ENCODE peak calls at places on chromosome 12, in ten cellular contexts. O is K562, P is breast epithelium, A is A549, J is transverse colon, Y is tibial nerve, V is HCT116, F is uterus, W is right lobe of liver, D is upper lobe of left lung. X is an unnamed sample.
A peak's percentile ranks its signal among the peaks of the same experiment; 100 is the strongest.

GRCh38 chr12:1635656-1636055 is 6.6 kb downstream of the WNT5B start:
- DNase-seq in P (no peak), Y (no peak), V (no peak), A (no peak), F (no peak), D (no peak), J (no peak), O (no peak), W (no peak), X (no peak)

GRCh38 chr12:19530631-19531020 is 91.3 kb downstream of the AEBP2 start:
- DNase-seq in Y (no peak), V (no peak), O (no peak), W (no peak), F (no peak), A (no peak), J (no peak), D (no peak), P (no peak), X (no peak)

GRCh38 chr12:113935459-113935858 is 30.7 kb downstream of the RBM19 start:
- DNase-seq in P (no peak), O (no peak), F (no peak), A (no peak), Y (no peak), V (no peak), J (no peak), D (no peak), W (no peak), X (no peak)

GRCh38 chr12:131831021-131831571 is 2.9 kb downstream of the MMP17 start:
- DNase-seq in Y (no peak), P (no peak), A (peak; percentile 63), J (no peak), F (no peak), O (no peak), D (no peak), V (no peak), W (peak; percentile 21), X (no peak)

GRCh38 chr12:7859552-7859951 is 13.2 kb downstream of the SLC2A14 start:
- DNase-seq in D (no peak), J (no peak), F (no peak), W (no peak), O (no peak), Y (no peak), V (no peak), P (no peak), A (no peak), X (no peak)

GRCh38 chr12:50246873-50247612 is 36.3 kb downstream of the LIMA1 start:
- DNase-seq in A (peak; percentile 86), D (peak; percentile 53), W (peak; percentile 65), O (peak; percentile 73), J (peak; percentile 88), V (peak; percentile 99), P (no peak), Y (peak; percentile 78), F (peak; percentile 88), X (peak; percentile 80)

GRCh38 chr12:70741266-70741665 is 104.0 kb upstream of the PTPRB start:
- DNase-seq in Y (no peak), A (no peak), V (no peak), O (no peak), J (peak; percentile 39), W (no peak), F (no peak), P (no peak), D (no peak), X (no peak)

GRCh38 chr12:122363782-122364181 is 58.7 kb downstream of the CLIP1 start:
- DNase-seq in J (no peak), A (no peak), P (no peak), D (no peak), V (no peak), F (no peak), W (peak; percentile 38), Y (peak; percentile 26), O (no peak), X (no peak)

GRCh38 chr12:26122681-26123481 is 2.0 kb downstream of the BHLHE41 start:
- DNase-seq in D (peak; percentile 34), Y (peak; percentile 77), F (peak; percentile 79), W (peak; percentile 45), J (peak; percentile 75), P (peak; percentile 62), O (no peak), V (no peak), A (peak; percentile 70), X (peak; percentile 55)

GRCh38 chr12:124053855-124054254 is 80.8 kb downstream of the ZNF664 start:
- DNase-seq in V (peak; percentile 12), P (no peak), A (peak; percentile 73), F (peak; percentile 69), Y (peak; percentile 33), D (peak; percentile 72), J (peak; percentile 36), O (peak; percentile 25), W (no peak), X (peak; percentile 62)

GRCh38 chr12:56947633-56948535 is 9.5 kb downstream of the RDH16 start:
- DNase-seq in P (no peak), V (peak; percentile 8), A (peak; percentile 54), Y (no peak), J (no peak), O (no peak), D (no peak), F (no peak), W (no peak), X (no peak)

GRCh38 chr12:113112043-113112899 is 23.3 kb downstream of the RASAL1 start:
- DNase-seq in W (no peak), J (no peak), P (no peak), V (no peak), A (no peak), F (no peak), O (no peak), D (no peak), Y (no peak), X (no peak)

GRCh38 chr12:109728921-109729836 is 15.6 kb downstream of the FAM222A start:
- DNase-seq in P (no peak), W (no peak), V (no peak), A (no peak), Y (peak; percentile 2), O (no peak), D (no peak), F (no peak), J (no peak), X (no peak)

GRCh38 chr12:4858385-4858784 is 51.3 kb upstream of the KCNA1 start:
- DNase-seq in W (peak; percentile 60), V (no peak), D (peak; percentile 36), P (no peak), F (no peak), J (no peak), Y (no peak), A (no peak), O (no peak), X (no peak)

GRCh38 chr12:58537278-58537677 is 383.0 kb downstream of the LRIG3 start:
- DNase-seq in P (no peak), V (no peak), J (no peak), Y (no peak), A (no peak), D (no peak), O (no peak), W (no peak), F (no peak), X (no peak)

GRCh38 chr12:107900588-107900987 is 126.1 kb downstream of the ASCL4 start:
- DNase-seq in F (no peak), J (no peak), A (no peak), O (no peak), D (no peak), P (no peak), V (no peak), W (no peak), Y (no peak), X (no peak)

GRCh38 chr12:70933133-70933532 is 12.6 kb upstream of the PTPRR start:
- DNase-seq in A (no peak), Y (no peak), F (no peak), V (no peak), P (no peak), O (no peak), W (no peak), D (no peak), J (no peak), X (no peak)

GRCh38 chr12:11702959-11703358 is 53.5 kb downstream of the ETV6 start:
- DNase-seq in P (no peak), D (no peak), Y (no peak), F (no peak), J (no peak), A (no peak), W (no peak), O (no peak), V (no peak), X (no peak)
- H3K4me3 ChIP-seq in P (no peak overlapping the region), D (no peak overlapping the region), Y (no peak overlapping the region), F (no peak overlapping the region), J (no peak overlapping the region), A (no peak overlapping the region), W (no peak overlapping the region), O (no peak overlapping the region), V (no peak overlapping the region), X (no peak overlapping the region)

GRCh38 chr12:2826036-2826435 is 8.8 kb downstream of the NRIP2 start:
- DNase-seq in W (no peak), A (no peak), O (no peak), P (no peak), D (no peak), F (no peak), J (no peak), V (no peak), Y (no peak), X (no peak)

GRCh38 chr12:2829275-2829674 is 5.6 kb downstream of the NRIP2 start:
- DNase-seq in W (no peak), P (no peak), A (no peak), V (no peak), O (no peak), Y (no peak), J (no peak), D (no peak), F (no peak), X (no peak)

GRCh38 chr12:2825133-2825532 is 9.7 kb downstream of the NRIP2 start:
- DNase-seq in P (no peak), D (no peak), A (no peak), J (no peak), O (no peak), W (no peak), V (no peak), Y (no peak), F (no peak), X (no peak)

GRCh38 chr12:2824541-2824940 is 10.3 kb downstream of the NRIP2 start:
- DNase-seq in J (no peak), W (no peak), A (no peak), Y (no peak), O (no peak), P (no peak), V (no peak), D (no peak), F (no peak), X (no peak)

GRCh38 chr12:2826721-2827515 is 7.9 kb downstream of the NRIP2 start:
- DNase-seq in Y (no peak), A (no peak), O (no peak), J (no peak), W (no peak), F (no peak), D (no peak), V (no peak), P (no peak), X (no peak)
- TF ChIP-seq POLR2A in Y (no peak), A (no peak), O (no peak), J (no peak), W (no peak), F (no peak), D (no peak), V (no peak), P (no peak), X (no peak)

GRCh38 chr12:39451977-39452376 is 9.1 kb upstream of the KIF21A start:
- DNase-seq in P (no peak), F (no peak), D (no peak), A (no peak), V (no peak), W (no peak), Y (no peak), J (no peak), O (no peak), X (no peak)
- H3K4me3 ChIP-seq in P (no peak overlapping the region), F (no peak overlapping the region), D (no peak overlapping the region), A (no peak overlapping the region), V (no peak overlapping the region), W (no peak overlapping the region), Y (no peak overlapping the region), J (no peak overlapping the region), O (no peak overlapping the region), X (no peak overlapping the region)

GRCh38 chr12:51270067-51270846 is at the start of gene SMAGP:
- DNase-seq in P (peak; percentile 85), J (peak; percentile 89), D (peak; percentile 83), F (peak; percentile 41), V (no peak), A (peak; percentile 68), W (peak; percentile 78), Y (no peak), O (peak; percentile 82), X (peak; percentile 88)
- TF ChIP-seq POLR2A in P (no peak), J (peak; percentile 73), D (peak; percentile 38), F (no peak), V (peak; percentile 25), A (peak; percentile 6), W (peak; percentile 72), Y (no peak), O (peak; percentile 56), X (peak; percentile 10)

X was measured in stomach.